ENCODE peak calls at places on chromosomes 4 and X, in five cellular contexts. T is neuronal stem cell, F is tibial nerve, H is WERI-Rb-1, G is endodermal cell. M is an unnamed sample.

GRCh38 chrX:5163663-5164062 is 1065.0 kb downstream of the NLGN4X start:
- DNase-seq in T (no peak), F (no peak), H (no peak), G (no peak), M (no peak)

GRCh38 chr4:126687655-126688358 is 945.0 kb upstream of the INTU start:
- DNase-seq in T (no peak), F (no peak), H (no peak), G (no peak), M (no peak)

GRCh38 chrX:102339312-102340298 is 92.6 kb downstream of the NXF2 start:
- DNase-seq in T (no peak), F (no peak), H (no peak), G (peak; percentile 87), M (peak; percentile 2)

GRCh38 chr4:1347410-1347864 is 429 bp downstream of the UVSSA start:
- DNase-seq in T (peak; percentile 56), F (peak; percentile 33), H (peak; percentile 52), G (peak; percentile 82), M (no peak)

GRCh38 chr4:77465271-77465670 is 140.3 kb upstream of the CXCL13 start:
- DNase-seq in T (no peak), F (no peak), H (peak; percentile 13), G (peak; percentile 78), M (peak; percentile 51)

GRCh38 chrX:49272426-49272825 is 2.8 kb downstream of the PPP1R3F start:
- DNase-seq in T (no peak), F (no peak), H (no peak), G (no peak), M (no peak)

GRCh38 chr4:15575951-15576350 is 79.2 kb downstream of the FBXL5 start:
- DNase-seq in T (no peak), F (no peak), H (no peak), G (no peak), M (no peak)

GRCh38 chrX:71282514-71283408 is 674 bp upstream of the NONO start:
- DNase-seq in T (peak; percentile 6), F (no peak), H (no peak), G (no peak), M (peak; percentile 26)

GRCh38 chrX:154980330-154981115 is 42.0 kb downstream of the F8 start:
- DNase-seq in T (peak; percentile 41), F (peak; percentile 55), H (peak; percentile 80), G (peak; percentile 88), M (peak; percentile 57)

GRCh38 chr4:164441131-164441530 is 312.8 kb upstream of the SMIM31 start:
- DNase-seq in T (peak; percentile 6), F (no peak), H (no peak), G (no peak), M (no peak)

GRCh38 chr4:26105815-26106699 is 192.0 kb downstream of the SMIM20 start:
- DNase-seq in T (no peak), F (no peak), H (no peak), G (no peak), M (no peak)

GRCh38 chr4:128604840-128605239 is 204.7 kb upstream of the JADE1 start:
- DNase-seq in T (no peak), F (no peak), H (no peak), G (no peak), M (no peak)

GRCh38 chr4:163949976-163950601 is 455.6 kb downstream of the TMA16 start:
- DNase-seq in T (no peak), F (no peak), H (no peak), G (no peak), M (no peak)

DNA sequence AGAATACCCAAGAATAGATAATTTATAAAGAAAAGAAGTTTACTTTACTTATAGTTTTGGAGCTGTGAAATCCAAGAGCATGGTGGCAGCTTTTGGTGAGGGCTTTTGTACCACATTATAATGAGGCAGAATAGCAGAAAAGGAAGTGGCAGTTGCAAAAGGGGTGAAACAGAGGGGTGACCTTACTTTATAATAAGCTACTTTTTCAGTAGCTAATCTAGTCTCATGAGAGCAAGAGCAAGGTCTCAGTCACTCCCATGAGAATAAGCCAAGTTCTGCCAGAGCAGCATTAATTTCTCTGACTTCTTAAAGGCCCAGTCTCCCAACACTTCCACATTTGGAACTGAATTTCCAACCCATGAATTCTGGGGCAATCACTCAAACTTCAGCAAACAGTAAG is 502.0 kb downstream of the GBA3 start:
- DNase-seq in T (no peak), F (no peak), H (no peak), G (no peak), M (no peak)
- H3K4me3 ChIP-seq in T (no peak overlapping the region), F (no peak overlapping the region), H (no peak overlapping the region), G (no peak overlapping the region), M (no peak overlapping the region)

DNA sequence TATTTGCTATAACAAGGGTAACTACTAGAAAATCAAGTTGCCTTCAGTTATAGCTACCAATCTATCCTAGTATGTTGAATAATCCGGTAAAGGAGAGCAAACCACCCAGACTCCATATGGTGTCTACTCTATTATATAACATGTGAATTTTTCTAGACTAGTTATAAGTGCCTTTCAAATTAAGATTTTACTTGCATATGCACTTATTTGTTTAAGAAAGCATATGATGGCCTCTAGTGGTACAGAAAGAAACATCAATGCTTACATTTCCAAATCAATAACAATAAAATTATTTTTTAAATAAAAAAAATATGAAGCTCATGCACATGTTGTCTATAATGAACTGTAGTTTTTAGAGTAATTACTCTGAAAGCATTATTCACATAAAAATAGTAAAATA is 1516.4 kb upstream of the PABPC4L start:
- DNase-seq in T (no peak), F (no peak), H (no peak), G (no peak), M (no peak)
- H3K4me3 ChIP-seq in T (no peak overlapping the region), F (no peak overlapping the region), H (no peak overlapping the region), G (no peak overlapping the region), M (no peak overlapping the region)

DNA sequence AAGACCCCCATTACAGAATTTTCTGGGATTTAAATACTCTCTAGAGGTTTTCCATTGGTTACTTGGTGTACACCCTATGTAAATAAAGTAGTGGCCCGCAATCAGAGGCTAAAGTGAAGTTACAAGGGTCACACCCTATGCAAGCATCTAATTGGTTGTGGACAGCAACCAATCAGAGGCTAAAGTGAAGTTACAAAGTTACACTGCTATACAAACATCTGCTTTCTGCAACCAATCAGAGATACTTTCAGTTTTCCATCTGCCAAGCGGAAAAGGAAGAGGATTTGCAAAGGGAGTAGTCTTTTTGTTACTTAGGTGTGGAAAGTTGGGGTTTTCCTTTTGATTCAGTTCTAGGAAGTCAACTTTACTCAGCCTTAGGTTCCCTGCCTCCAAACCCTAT is 2.0 kb upstream of the ATRX start:
- DNase-seq in T (no peak), F (no peak), H (no peak), G (no peak), M (no peak)
- H3K4me3 ChIP-seq in T (no peak overlapping the region), F (peak overlapping the region; percentile 40), H (no peak overlapping the region), G (no peak overlapping the region), M (no peak overlapping the region)

GRCh38 chr4:8591114-8591513 is 1.5 kb upstream of the CPZ start:
- DNase-seq in T (no peak), F (no peak), H (no peak), G (no peak), M (no peak)

GRCh38 chr4:8590546-8590880 is 2.1 kb upstream of the CPZ start:
- DNase-seq in T (no peak), F (no peak), H (no peak), G (no peak), M (no peak)

GRCh38 chr4:8592366-8593267 is at the start of gene CPZ:
- DNase-seq in T (peak; percentile 64), F (no peak), H (peak; percentile 30), G (peak; percentile 92), M (peak; percentile 98)

GRCh38 chr4:8593268-8594096 is 917 bp downstream of the CPZ start:
- DNase-seq in T (no peak), F (no peak), H (no peak), G (peak; percentile 75), M (peak; percentile 86)

DNA sequence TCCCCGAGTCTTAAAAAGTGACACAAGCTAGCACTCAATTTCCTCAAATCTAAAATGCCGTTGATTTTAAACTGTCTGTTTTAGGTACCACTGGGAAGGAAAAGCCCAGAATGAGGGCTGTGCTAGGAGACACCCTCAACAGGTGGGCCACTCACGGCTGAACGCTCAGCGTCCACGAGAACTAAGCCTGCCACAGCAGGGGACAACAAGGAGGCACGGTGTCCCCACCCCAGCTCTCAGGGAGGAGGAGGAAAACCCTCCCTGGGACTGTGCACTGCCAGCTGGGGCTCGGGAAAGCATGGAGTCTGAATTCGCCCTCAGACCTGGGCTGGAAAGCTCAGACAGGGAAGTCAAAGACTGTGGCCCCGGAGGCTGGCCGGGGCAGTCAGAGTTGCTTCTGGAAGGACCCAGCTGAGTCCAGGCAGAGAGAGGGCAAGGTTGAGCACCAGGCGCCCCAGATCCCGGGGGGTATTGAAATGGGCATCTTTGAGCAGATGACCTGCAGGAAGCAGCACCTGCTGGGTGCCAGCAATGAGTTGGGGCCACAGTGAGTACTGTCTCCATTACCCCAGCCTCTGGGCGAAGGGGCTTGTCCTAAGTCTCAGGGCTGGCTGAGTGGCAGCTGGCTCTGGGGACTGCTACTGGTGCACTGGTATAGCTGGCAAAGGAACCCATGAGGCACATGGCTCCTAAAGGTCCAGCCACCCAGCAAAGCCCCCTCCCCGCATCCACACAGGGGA is 769 bp upstream of the CPZ start:
- DNase-seq in T (no peak), F (no peak), H (peak; percentile 34), G (peak; percentile 70), M (no peak)
- H3K4me3 ChIP-seq in T (no peak overlapping the region), F (no peak overlapping the region), H (no peak overlapping the region), G (no peak overlapping the region), M (peak overlapping the region; percentile 62)

GRCh38 chr4:189162888-189163287 is 777.8 kb upstream of the FRG1 start:
- DNase-seq in T (no peak), F (no peak), H (no peak), G (no peak), M (no peak)
- H3K4me3 ChIP-seq in T (no peak overlapping the region), F (no peak overlapping the region), H (no peak overlapping the region), G (no peak overlapping the region), M (no peak overlapping the region)